ENCODE peak calls at places on chromosomes 7 and 10, in eight cellular contexts. U is globus pallidus; T is activated CD4-positive, alpha-beta T cell treated with anti-CD3 and anti-CD28 coated beads, Interleukin-2, amount 50 U/mL, for 1 hour; V is fibroblast of the conjunctiva; A is neural progenitor cell; N is stimulated activated CD8-positive, alpha-beta memory T cell treated with anti-CD3 and anti-CD28 coated beads, Interleukin-2, amount 100 ng/mL, for 1 hour; G is neural crest cell; W is iPS DF 6.9. C is an unnamed sample.

GRCh38 chr10:35961501-35961900 is 319.4 kb upstream of the FZD8 start:
- DNase-seq in T (no peak), V (no peak), W (no peak), A (no peak), G (no peak), N (no peak), U (no peak), C (no peak)

GRCh38 chr7:151825711-151826110 is 51.2 kb downstream of the PRKAG2 start:
- DNase-seq in N (no peak), W (no peak), V (no peak), A (no peak), U (no peak), T (no peak), G (no peak), C (no peak)

GRCh38 chr7:29879609-29880008 is 73.3 kb downstream of the WIPF3 start:
- DNase-seq in N (no peak), W (no peak), T (no peak), U (no peak), V (no peak), A (no peak), G (no peak), C (peak)

GRCh38 chr10:71806706-71807556 is 33.6 kb upstream of the VSIR start:
- DNase-seq in G (no peak), U (no peak), V (no peak), T (no peak), W (no peak), N (no peak), A (no peak), C (no peak)

GRCh38 chr7:36062159-36062815 is 90.8 kb upstream of the EEPD1 start:
- DNase-seq in T (no peak), V (no peak), G (no peak), N (no peak), U (no peak), A (no peak), W (no peak), C (no peak)

GRCh38 chr7:156777364-156778069 is 115.5 kb downstream of the LMBR1 start:
- DNase-seq in W (no peak), T (no peak), U (no peak), N (no peak), V (no peak), G (no peak), A (no peak), C (no peak)

GRCh38 chr7:40232242-40232929 is 97.6 kb downstream of the SUGCT start:
- DNase-seq in U (peak), G (no peak), W (peak), N (no peak), A (peak), T (no peak), V (peak), C (no peak)

GRCh38 chr7:38550881-38551280 is 80.3 kb downstream of the AMPH start:
- DNase-seq in T (no peak), W (no peak), U (no peak), V (no peak), N (no peak), G (no peak), A (no peak), C (no peak)

GRCh38 chr7:139297795-139298194 is 43.3 kb upstream of the FMC1 start:
- DNase-seq in N (no peak), V (no peak), A (peak), G (no peak), W (no peak), T (no peak), U (no peak), C (no peak)

GRCh38 chr7:106747804-106748203 is 86.8 kb upstream of the CCDC71L start:
- DNase-seq in V (no peak), U (no peak), T (no peak), W (no peak), A (no peak), G (no peak), N (no peak), C (no peak)

GRCh38 chr7:16697507-16698199 is 51.7 kb downstream of the BZW2 start:
- DNase-seq in T (no peak), N (no peak), A (no peak), U (no peak), W (no peak), V (no peak), G (no peak), C (no peak)

GRCh38 chr7:103941978-103942377 is 47.5 kb downstream of the RELN start:
- DNase-seq in G (no peak), A (no peak), V (no peak), W (no peak), N (no peak), T (no peak), U (no peak), C (no peak)

GRCh38 chr7:66047426-66047825 is 28.2 kb upstream of the ASL start:
- DNase-seq in T (no peak), U (no peak), V (peak), N (no peak), A (no peak), W (no peak), G (no peak), C (peak)

GRCh38 chr10:90738885-90739284 is 119.0 kb downstream of the HTR7 start:
- DNase-seq in G (no peak), V (no peak), N (no peak), A (no peak), W (no peak), T (no peak), U (no peak), C (no peak)

GRCh38 chr7:137539111-137539715 is 195.7 kb upstream of the PTN start:
- DNase-seq in N (no peak), T (no peak), W (no peak), U (no peak), V (no peak), A (no peak), G (no peak), C (no peak)

GRCh38 chr10:17143055-17143690 is 13.6 kb upstream of the CUBN start:
- DNase-seq in U (no peak), A (no peak), V (no peak), W (no peak), N (no peak), G (no peak), T (no peak), C (no peak)

GRCh38 chr7:10618934-10619333 is 354.7 kb upstream of the PHF14 start:
- DNase-seq in G (no peak), A (peak), W (no peak), V (no peak), T (no peak), U (no peak), N (no peak), C (no peak)

GRCh38 chr7:53771701-53772100 is 736.3 kb downstream of the POM121L12 start:
- DNase-seq in N (no peak), U (no peak), W (no peak), A (no peak), T (no peak), G (no peak), V (no peak), C (no peak)

GRCh38 chr10:77927343-77928256 is 1.0 kb upstream of the DLG5 start:
- DNase-seq in G (no peak), V (no peak), T (no peak), W (no peak), A (peak), N (no peak), U (no peak), C (no peak)

GRCh38 chr10:70807566-70807965 is 8.2 kb upstream of the SGPL1 start:
- DNase-seq in V (no peak), G (no peak), U (no peak), T (no peak), W (no peak), N (no peak), A (no peak), C (no peak)

GRCh38 chr7:49773939-49774458 is 561 bp downstream of the VWC2 start:
- DNase-seq in G (no peak), N (no peak), T (no peak), W (no peak), V (no peak), U (no peak), A (peak), C (no peak)

GRCh38 chr7:37942934-37943610 is 22.6 kb downstream of the EPDR1 start:
- DNase-seq in G (peak), T (no peak), U (peak), W (no peak), N (no peak), A (peak), V (peak), C (peak)

GRCh38 chr7:102283477-102284189 is 3.0 kb upstream of the SH2B2 start:
- DNase-seq in G (no peak), A (no peak), T (no peak), V (no peak), U (no peak), N (no peak), W (no peak), C (no peak)

GRCh38 chr10:44921061-44921460 is 9.9 kb downstream of the TMEM72 start:
- DNase-seq in G (no peak), N (no peak), T (no peak), W (no peak), V (no peak), A (no peak), U (no peak), C (no peak)

GRCh38 chr7:51069411-51070083 is 247.1 kb downstream of the COBL start:
- DNase-seq in W (no peak), V (no peak), G (no peak), A (no peak), U (peak), T (no peak), N (no peak), C (no peak)

GRCh38 chr7:126809188-126809587 is 443.6 kb downstream of the GRM8 start:
- DNase-seq in U (no peak), T (no peak), A (no peak), N (no peak), G (no peak), W (no peak), V (no peak), C (no peak)

GRCh38 chr10:118101501-118101900 is 54.8 kb upstream of the RAB11FIP2 start:
- DNase-seq in N (no peak), G (no peak), U (no peak), T (no peak), A (no peak), V (no peak), W (no peak), C (no peak)

GRCh38 chr10:3056280-3057037 is 10.9 kb upstream of the PFKP start:
- DNase-seq in T (no peak), G (no peak), A (no peak), W (no peak), N (no peak), V (no peak), U (no peak), C (no peak)

GRCh38 chr10:375885-376505 is 240.7 kb downstream of the ZMYND11 start:
- DNase-seq in A (no peak), T (no peak), N (no peak), W (no peak), G (no peak), V (no peak), U (no peak), C (no peak)

GRCh38 chr10:124000792-124001201 is 92.6 kb downstream of the CHST15 start:
- DNase-seq in G (no peak), U (no peak), A (no peak), N (no peak), W (no peak), T (no peak), V (no peak), C (no peak)

GRCh38 chr10:96370575-96371157 is 11.9 kb upstream of the OPALIN start:
- DNase-seq in T (peak), N (no peak), A (peak), W (peak), G (peak), U (no peak), V (no peak), C (no peak)

GRCh38 chr10:62024026-62024701 is 122.7 kb downstream of the ARID5B start:
- DNase-seq in U (no peak), N (no peak), G (no peak), A (no peak), V (no peak), T (no peak), W (no peak), C (no peak)

GRCh38 chr10:43313901-43314300 is 47.0 kb upstream of the RASGEF1A start:
- DNase-seq in T (no peak), U (no peak), G (no peak), N (no peak), V (no peak), A (no peak), W (no peak), C (no peak)

GRCh38 chr10:97028126-97028831 is 157.5 kb downstream of the SLIT1 start:
- DNase-seq in A (no peak), U (no peak), N (no peak), G (no peak), V (no peak), W (no peak), T (no peak), C (no peak)

GRCh38 chr10:102602272-102603045 is 41.8 kb upstream of the TRIM8 start:
- DNase-seq in V (no peak), G (no peak), T (no peak), N (no peak), U (no peak), W (no peak), A (no peak), C (no peak)

GRCh38 chr7:40544932-40545331 is 410.1 kb downstream of the SUGCT start:
- DNase-seq in N (no peak), G (no peak), T (no peak), A (no peak), W (no peak), U (no peak), V (no peak), C (no peak)

GRCh38 chr7:50981743-50982142 is 199.0 kb upstream of the GRB10 start:
- DNase-seq in T (no peak), V (no peak), G (no peak), W (no peak), A (no peak), N (no peak), U (no peak), C (no peak)